ENCODE peak calls at places on chromosomes 6 and 20, in four cellular contexts. F is stomach, X is anterior cingulate cortex, I is putamen. T is an unnamed sample.

GRCh38 chr6:106128981-106129761 is 43.0 kb downstream of the PRDM1 start:
- DNase-seq in F (no peak), X (no peak), I (no peak), T (no peak)

GRCh38 chr20:36606171-36607116 is 865 bp downstream of the RAB5IF start:
- DNase-seq in F (peak), X (no peak), I (no peak), T (no peak)

GRCh38 chr6:37131104-37131959 is 38.6 kb upstream of the PIM1 start:
- DNase-seq in F (peak), X (peak), I (no peak), T (peak)

GRCh38 chr6:133855599-133855972 is 33.3 kb upstream of the TCF21 start:
- DNase-seq in F (no peak), X (no peak), I (no peak), T (no peak)

GRCh38 chr6:2749972-2750600 is 636 bp downstream of the MYLK4 start:
- DNase-seq in F (peak), X (peak), I (peak), T (peak)

GRCh38 chr6:135411339-135411738 is 86.2 kb downstream of the AHI1 start:
- DNase-seq in F (no peak), X (no peak), I (no peak), T (no peak)

GRCh38 chr6:44275749-44276648 is 5.7 kb downstream of the TMEM151B start:
- DNase-seq in F (no peak), X (no peak), I (no peak), T (no peak)

GRCh38 chr20:64049887-64050260 is 435 bp upstream of the SOX18 start:
- DNase-seq in F (no peak), X (no peak), I (no peak), T (no peak)

GRCh38 chr6:11706186-11706585 is 72.4 kb downstream of the ADTRP start:
- DNase-seq in F (no peak), X (no peak), I (no peak), T (no peak)

GRCh38 chr20:25061103-25061799 is 3.3 kb upstream of the ACSS1 start:
- DNase-seq in F (peak), X (no peak), I (no peak), T (no peak)

GRCh38 chr6:116205318-116205717 is 48.6 kb downstream of the TSPYL4 start:
- DNase-seq in F (no peak), X (no peak), I (no peak), T (no peak)

GRCh38 chr6:3159805-3160781 is 2.7 kb upstream of the TUBB2A start:
- DNase-seq in F (peak), X (no peak), I (peak), T (no peak)

GRCh38 chr6:96939019-96939805 is 14.7 kb downstream of the KLHL32 start:
- DNase-seq in F (no peak), X (peak), I (peak), T (peak)

GRCh38 chr20:48656661-48657211 is 171.1 kb downstream of the PREX1 start:
- DNase-seq in F (peak), X (peak), I (peak), T (peak)

GRCh38 chr6:142696689-142697088 is 248.3 kb downstream of the HIVEP2 start:
- DNase-seq in F (peak), X (no peak), I (no peak), T (no peak)

GRCh38 chr20:25057234-25058050 is 497 bp downstream of the ACSS1 start:
- DNase-seq in F (peak), X (peak), I (peak), T (peak)

GRCh38 chr20:61732511-61733210 is 333.0 kb downstream of the TAF4 start:
- DNase-seq in F (no peak), X (no peak), I (no peak), T (no peak)

GRCh38 chr20:22814475-22815205 is 220.5 kb upstream of the SSTR4 start:
- DNase-seq in F (no peak), X (no peak), I (no peak), T (no peak)

GRCh38 chr6:3885262-3886036 is 36.3 kb downstream of the FAM50B start:
- DNase-seq in F (no peak), X (no peak), I (no peak), T (no peak)

GRCh38 chr20:25551413-25552210 is 33.7 kb downstream of the NINL start:
- DNase-seq in F (no peak), X (no peak), I (no peak), T (no peak)

GRCh38 chr6:149860513-149860833 is 3.7 kb downstream of the LRP11 start:
- DNase-seq in F (no peak), X (no peak), I (no peak), T (no peak)